ENCODE peak calls at places on chromosomes 16 and 17, in five cellular contexts. One of them, this sample, is unnamed.

GRCh38 chr16:1997591-1998359 is 8.0 kb downstream of the SYNGR3 start:
- DNase-seq in lower lobe of right lung: no peak
- DNase-seq in spleen: peak; percentile 74
- DNase-seq in ovary: peak; percentile 52
- DNase-seq in HL-60: no peak
- DNase-seq in this sample: no peak

GRCh38 chr16:88881090-88881580 is 14.7 kb upstream of the PABPN1L start:
- DNase-seq in lower lobe of right lung: no peak
- DNase-seq in ovary: no peak
- DNase-seq in spleen: no peak
- DNase-seq in HL-60: no peak
- DNase-seq in this sample: no peak

GRCh38 chr16:67884-68789 is 4.3 kb downstream of the RHBDF1 start:
- DNase-seq in spleen: peak; percentile 62
- DNase-seq in lower lobe of right lung: peak; percentile 43
- DNase-seq in HL-60: no peak
- DNase-seq in ovary: no peak
- DNase-seq in this sample: peak; percentile 55

GRCh38 chr16:6066601-6067000 is 969.0 kb upstream of the EEF2KMT start:
- DNase-seq in lower lobe of right lung: no peak
- DNase-seq in HL-60: no peak
- DNase-seq in ovary: no peak
- DNase-seq in spleen: no peak
- DNase-seq in this sample: no peak

GRCh38 chr17:80822700-80823410 is 168.8 kb upstream of the CHMP6 start:
- DNase-seq in lower lobe of right lung: peak; percentile 37
- DNase-seq in spleen: peak; percentile 48
- DNase-seq in HL-60: peak; percentile 47
- DNase-seq in ovary: peak; percentile 24
- DNase-seq in this sample: no peak

GRCh38 chr17:60468371-60468770 is 46.1 kb downstream of the CHCT1 start:
- DNase-seq in HL-60: no peak
- DNase-seq in lower lobe of right lung: no peak
- DNase-seq in ovary: no peak
- DNase-seq in spleen: no peak
- DNase-seq in this sample: no peak

GRCh38 chr16:80711406-80711805 is 93.0 kb downstream of the CDYL2 start:
- DNase-seq in spleen: no peak
- DNase-seq in ovary: no peak
- DNase-seq in HL-60: no peak
- DNase-seq in lower lobe of right lung: no peak
- DNase-seq in this sample: no peak

GRCh38 chr16:54957403-54957802 is 26.7 kb downstream of the IRX5 start:
- DNase-seq in HL-60: peak; percentile 21
- DNase-seq in spleen: no peak
- DNase-seq in ovary: no peak
- DNase-seq in lower lobe of right lung: no peak
- DNase-seq in this sample: no peak

GRCh38 chr17:78044280-78044835 is 84.2 kb downstream of the TMC6 start:
- DNase-seq in ovary: no peak
- DNase-seq in lower lobe of right lung: no peak
- DNase-seq in spleen: no peak
- DNase-seq in HL-60: no peak
- DNase-seq in this sample: no peak

GRCh38 chr16:4693956-4694663 is 748 bp downstream of the NUDT16L1 start:
- DNase-seq in spleen: peak; percentile 90
- DNase-seq in ovary: peak; percentile 75
- DNase-seq in HL-60: no peak
- DNase-seq in lower lobe of right lung: peak; percentile 67
- DNase-seq in this sample: peak; percentile 69

GRCh38 chr17:1617620-1618174 is 10.9 kb downstream of the SLC43A2 start:
- DNase-seq in spleen: no peak
- DNase-seq in lower lobe of right lung: no peak
- DNase-seq in HL-60: no peak
- DNase-seq in ovary: peak; percentile 56
- DNase-seq in this sample: peak; percentile 46

GRCh38 chr17:8941520-8941919 is 24.0 kb downstream of the PIK3R5 start:
- DNase-seq in ovary: no peak
- DNase-seq in spleen: peak; percentile 92
- DNase-seq in HL-60: no peak
- DNase-seq in lower lobe of right lung: peak; percentile 65
- DNase-seq in this sample: no peak

GRCh38 chr17:42508426-42509164 is 27.4 kb upstream of the NAGLU start:
- DNase-seq in lower lobe of right lung: no peak
- DNase-seq in spleen: peak; percentile 7
- DNase-seq in ovary: no peak
- DNase-seq in HL-60: no peak
- DNase-seq in this sample: no peak

GRCh38 chr16:60041671-60042070 is 1307.6 kb upstream of the GOT2 start:
- DNase-seq in spleen: no peak
- DNase-seq in HL-60: no peak
- DNase-seq in lower lobe of right lung: no peak
- DNase-seq in ovary: no peak
- DNase-seq in this sample: no peak

GRCh38 chr17:75024686-75025397 is 12.4 kb downstream of the MRPL58 start:
- DNase-seq in lower lobe of right lung: no peak
- DNase-seq in spleen: peak; percentile 39
- DNase-seq in HL-60: no peak
- DNase-seq in ovary: no peak
- DNase-seq in this sample: no peak

GRCh38 chr17:55290721-55291507 is 26.2 kb downstream of the HLF start:
- DNase-seq in ovary: no peak
- DNase-seq in HL-60: no peak
- DNase-seq in lower lobe of right lung: no peak
- DNase-seq in spleen: no peak
- DNase-seq in this sample: no peak

GRCh38 chr17:18156171-18156975 is 27.3 kb upstream of the ALKBH5 start:
- DNase-seq in lower lobe of right lung: no peak
- DNase-seq in spleen: no peak
- DNase-seq in HL-60: no peak
- DNase-seq in ovary: no peak
- DNase-seq in this sample: no peak

GRCh38 chr16:53952215-53953208 is 248.6 kb downstream of the FTO start:
- DNase-seq in lower lobe of right lung: no peak
- DNase-seq in HL-60: no peak
- DNase-seq in spleen: no peak
- DNase-seq in ovary: no peak
- DNase-seq in this sample: no peak

GRCh38 chr16:47143677-47144558 is at the start of gene NETO2:
- DNase-seq in spleen: peak; percentile 92
- DNase-seq in HL-60: no peak
- DNase-seq in ovary: peak; percentile 60
- DNase-seq in lower lobe of right lung: peak; percentile 67
- DNase-seq in this sample: peak; percentile 81

GRCh38 chr17:64180089-64180488 is 50.1 kb upstream of the ERN1 start:
- DNase-seq in spleen: no peak
- DNase-seq in ovary: no peak
- DNase-seq in lower lobe of right lung: no peak
- DNase-seq in HL-60: peak; percentile 89
- DNase-seq in this sample: no peak

GRCh38 chr16:88010971-88011483 is 59.8 kb downstream of the BANP start:
- DNase-seq in spleen: no peak
- DNase-seq in lower lobe of right lung: no peak
- DNase-seq in HL-60: no peak
- DNase-seq in ovary: no peak
- DNase-seq in this sample: no peak

GRCh38 chr17:44916059-44916780 is 920 bp upstream of the GFAP start:
- DNase-seq in spleen: peak; percentile 38
- DNase-seq in ovary: no peak
- DNase-seq in lower lobe of right lung: peak; percentile 23
- DNase-seq in HL-60: peak; percentile 48
- DNase-seq in this sample: no peak

GRCh38 chr16:86576591-86577313 is 1.6 kb upstream of the FOXL1 start:
- DNase-seq in ovary: no peak
- DNase-seq in spleen: no peak
- DNase-seq in lower lobe of right lung: no peak
- DNase-seq in HL-60: no peak
- DNase-seq in this sample: no peak

GRCh38 chr17:49996495-49997255 is 1.7 kb upstream of the DLX3 start:
- DNase-seq in ovary: peak; percentile 80
- DNase-seq in spleen: peak; percentile 91
- DNase-seq in lower lobe of right lung: peak; percentile 77
- DNase-seq in HL-60: peak; percentile 23
- DNase-seq in this sample: peak; percentile 50

GRCh38 chr16:88905563-88905962 is 39.1 kb upstream of the PABPN1L start:
- DNase-seq in spleen: no peak
- DNase-seq in lower lobe of right lung: no peak
- DNase-seq in HL-60: no peak
- DNase-seq in ovary: no peak
- DNase-seq in this sample: no peak

GRCh38 chr16:88880226-88881051 is 14.0 kb upstream of the PABPN1L start:
- DNase-seq in spleen: no peak
- DNase-seq in ovary: no peak
- DNase-seq in HL-60: no peak
- DNase-seq in lower lobe of right lung: no peak
- DNase-seq in this sample: no peak

GRCh38 chr17:41049110-41049509 is 2.0 kb upstream of the KRTAP2-1 start:
- DNase-seq in lower lobe of right lung: no peak
- DNase-seq in HL-60: no peak
- DNase-seq in ovary: no peak
- DNase-seq in spleen: no peak
- DNase-seq in this sample: no peak

GRCh38 chr17:12898110-12898509 is 108.8 kb downstream of the ARHGAP44 start:
- DNase-seq in HL-60: no peak
- DNase-seq in lower lobe of right lung: no peak
- DNase-seq in spleen: no peak
- DNase-seq in ovary: no peak
- DNase-seq in this sample: no peak

GRCh38 chr16:89049484-89050118 is 44.1 kb upstream of the ACSF3 start:
- DNase-seq in spleen: peak; percentile 61
- DNase-seq in HL-60: no peak
- DNase-seq in ovary: no peak
- DNase-seq in lower lobe of right lung: peak; percentile 13
- DNase-seq in this sample: no peak

GRCh38 chr17:14813649-14814048 is 451.5 kb downstream of the PMP22 start:
- DNase-seq in ovary: no peak
- DNase-seq in HL-60: no peak
- DNase-seq in spleen: peak; percentile 84
- DNase-seq in lower lobe of right lung: peak; percentile 68
- DNase-seq in this sample: no peak

GRCh38 chr17:31048780-31049179 is 46.0 kb upstream of the NF1 start:
- DNase-seq in spleen: no peak
- DNase-seq in lower lobe of right lung: no peak
- DNase-seq in HL-60: no peak
- DNase-seq in ovary: no peak
- DNase-seq in this sample: no peak

GRCh38 chr16:87324411-87325275 is 7.5 kb upstream of the C16orf95 start:
- DNase-seq in spleen: peak; percentile 84
- DNase-seq in lower lobe of right lung: no peak
- DNase-seq in HL-60: no peak
- DNase-seq in ovary: peak; percentile 59
- DNase-seq in this sample: peak; percentile 61

GRCh38 chr17:36001862-36002603 is 680 bp upstream of the CCL15 start:
- DNase-seq in lower lobe of right lung: peak; percentile 52
- DNase-seq in ovary: no peak
- DNase-seq in spleen: no peak
- DNase-seq in HL-60: no peak
- DNase-seq in this sample: no peak

GRCh38 chr16:85258616-85259015 is 146.3 kb upstream of the CIBAR2 start:
- DNase-seq in spleen: no peak
- DNase-seq in HL-60: no peak
- DNase-seq in ovary: no peak
- DNase-seq in lower lobe of right lung: no peak
- DNase-seq in this sample: no peak

GRCh38 chr16:86085161-86085611 is 186.2 kb downstream of the IRF8 start:
- DNase-seq in HL-60: no peak
- DNase-seq in ovary: no peak
- DNase-seq in lower lobe of right lung: no peak
- DNase-seq in spleen: peak; percentile 57
- DNase-seq in this sample: no peak

GRCh38 chr16:59683709-59684108 is 949.6 kb upstream of the GOT2 start:
- DNase-seq in HL-60: no peak
- DNase-seq in spleen: no peak
- DNase-seq in ovary: no peak
- DNase-seq in lower lobe of right lung: no peak
- DNase-seq in this sample: no peak

GRCh38 chr16:47395733-47396503 is 64.9 kb downstream of the ITFG1 start:
- DNase-seq in lower lobe of right lung: no peak
- DNase-seq in HL-60: peak; percentile 22
- DNase-seq in spleen: no peak
- DNase-seq in ovary: no peak
- DNase-seq in this sample: no peak

GRCh38 chr16:9090101-9090959 is 1.1 kb upstream of the HAPSTR1 start:
- DNase-seq in lower lobe of right lung: peak; percentile 66
- DNase-seq in spleen: peak; percentile 94
- DNase-seq in ovary: peak; percentile 74
- DNase-seq in HL-60: no peak
- DNase-seq in this sample: peak; percentile 65
- TF ChIP-seq CTCF in lower lobe of right lung: no peak
- TF ChIP-seq CTCF in spleen: no peak
- TF ChIP-seq CTCF in ovary: no peak
- TF ChIP-seq CTCF in HL-60: no peak
- TF ChIP-seq CTCF in this sample: no peak

DNA sequence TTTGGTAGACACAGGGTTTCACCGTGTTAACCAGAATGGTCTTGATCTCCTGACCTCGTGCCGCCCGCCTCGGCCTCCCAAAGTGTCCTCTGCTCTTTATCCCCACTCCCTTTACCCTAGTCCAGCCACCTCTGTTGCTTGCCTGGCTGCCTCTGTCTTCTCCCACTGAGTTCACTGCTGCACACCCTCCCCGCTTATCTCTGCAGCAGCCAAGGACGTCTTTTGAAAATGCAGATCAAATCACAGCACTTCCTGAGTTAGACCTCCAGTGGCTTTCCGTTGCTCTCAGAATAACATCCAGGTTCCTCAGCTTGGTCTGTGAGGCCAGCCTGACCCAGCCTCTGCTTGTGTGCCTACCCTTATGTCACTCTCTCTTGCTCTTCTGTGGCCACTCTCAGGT is 5.4 kb downstream of the METTL22 start:
- DNase-seq in HL-60: no peak
- DNase-seq in ovary: no peak
- DNase-seq in spleen: peak; percentile 52
- DNase-seq in lower lobe of right lung: no peak
- DNase-seq in this sample: no peak
- H3K27ac ChIP-seq in HL-60: no peak overlapping the region
- H3K27ac ChIP-seq in ovary: no peak overlapping the region
- H3K27ac ChIP-seq in spleen: peak overlapping the region; percentile 40
- H3K27ac ChIP-seq in lower lobe of right lung: no peak overlapping the region
- H3K27ac ChIP-seq in this sample: no peak overlapping the region

GRCh38 chr17:21164226-21165019 is 37.7 kb downstream of the DHRS7B start:
- DNase-seq in ovary: no peak
- DNase-seq in lower lobe of right lung: no peak
- DNase-seq in spleen: no peak
- DNase-seq in HL-60: no peak
- DNase-seq in this sample: no peak
- TF ChIP-seq CTCF in ovary: no peak
- TF ChIP-seq CTCF in lower lobe of right lung: no peak
- TF ChIP-seq CTCF in spleen: no peak
- TF ChIP-seq CTCF in HL-60: no peak
- TF ChIP-seq CTCF in this sample: no peak

DNA sequence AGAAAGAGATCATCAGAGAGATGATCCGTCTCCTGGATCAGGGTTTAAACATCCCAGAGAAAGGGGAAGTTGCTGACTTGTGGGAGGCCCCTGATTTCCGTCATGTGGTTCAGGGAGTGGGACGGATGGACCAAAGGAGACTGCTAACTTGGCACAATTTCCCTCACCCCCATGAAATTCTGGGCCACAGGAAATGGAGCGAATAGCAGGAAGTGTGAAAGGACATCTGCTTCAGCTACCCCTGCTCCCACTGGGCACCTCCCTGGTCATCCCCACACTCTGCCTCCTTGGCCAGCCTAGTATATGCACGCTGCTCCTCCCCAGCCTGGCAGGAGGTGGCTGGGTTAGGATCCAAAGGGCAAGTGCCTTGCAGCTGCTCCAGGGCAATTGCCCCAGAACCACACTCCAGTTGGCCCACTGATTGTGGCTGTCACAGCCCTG is 1.3 kb downstream of the ARRB2 start:
- DNase-seq in spleen: no peak
- DNase-seq in lower lobe of right lung: peak; percentile 68
- DNase-seq in ovary: no peak
- DNase-seq in HL-60: peak; percentile 50
- DNase-seq in this sample: peak; percentile 56
- H3K27ac ChIP-seq in spleen: peak overlapping the region; percentile 99
- H3K27ac ChIP-seq in lower lobe of right lung: peak overlapping the region; percentile 85
- H3K27ac ChIP-seq in ovary: no peak overlapping the region
- H3K27ac ChIP-seq in HL-60: peak overlapping the region; percentile 86
- H3K27ac ChIP-seq in this sample: no peak overlapping the region